ENCODE peak calls at places on chromosomes 12 and 14, in ten cellular contexts. M is WTC11, E is AG09319, G is heart right ventricle, T is GM13976, A is SK-N-SH, P is WERI-Rb-1, N is left ventricle myocardium inferior, V is endothelial cell, R is GM20000. W is an unnamed sample.

GRCh38 chr12:47560408-47560807 is 145.4 kb downstream of the RPAP3 start:
- DNase-seq in N (no peak), A (no peak), M (no peak), P (no peak), V (no peak), G (no peak), R (no peak), E (no peak), T (no peak), W (no peak)

GRCh38 chr14:39016733-39017095 is 86.3 kb downstream of the SEC23A start:
- DNase-seq in R (no peak), V (no peak), A (no peak), N (no peak), G (no peak), E (no peak), T (no peak), M (no peak), P (no peak), W (no peak)

GRCh38 chr14:51157012-51157411 is 62.1 kb upstream of the TRIM9 start:
- DNase-seq in N (no peak), T (peak; percentile 29), M (no peak), G (no peak), V (no peak), P (no peak), E (no peak), R (peak; percentile 22), A (peak; percentile 25), W (no peak)

GRCh38 chr12:58703911-58704310 is 216.4 kb downstream of the LRIG3 start:
- DNase-seq in P (no peak), G (no peak), M (no peak), R (no peak), N (no peak), V (no peak), A (no peak), E (peak; percentile 66), T (no peak), W (no peak)

GRCh38 chr14:59507752-59508103 is 23.4 kb downstream of the JKAMP start:
- DNase-seq in A (no peak), G (no peak), R (no peak), N (no peak), E (no peak), V (no peak), M (no peak), P (no peak), T (no peak), W (no peak)

GRCh38 chr14:70901218-70901772 is 6.0 kb upstream of the PCNX1 start:
- DNase-seq in M (no peak), V (no peak), N (no peak), R (no peak), A (no peak), G (no peak), E (no peak), P (no peak), T (no peak), W (no peak)

GRCh38 chr12:53994268-53994690 is 5.7 kb upstream of the HOXC9 start:
- DNase-seq in R (no peak), G (no peak), M (no peak), P (no peak), N (no peak), T (no peak), A (peak; percentile 55), V (no peak), E (no peak), W (no peak)

GRCh38 chr12:53060721-53061276 is 10.9 kb downstream of the TNS2 start:
- DNase-seq in R (no peak), N (no peak), T (no peak), M (no peak), P (no peak), A (no peak), V (no peak), E (no peak), G (no peak), W (no peak)

GRCh38 chr12:51065530-51065929 is 17.4 kb downstream of the LETMD1 start:
- DNase-seq in V (no peak), P (no peak), T (no peak), E (no peak), A (no peak), M (no peak), N (no peak), R (no peak), G (no peak), W (no peak)

GRCh38 chr14:67360469-67361206 is 510 bp downstream of the EIF2S1 start:
- DNase-seq in N (no peak), P (no peak), R (no peak), G (no peak), V (no peak), M (no peak), T (no peak), A (no peak), E (no peak), W (no peak)

GRCh38 chr12:8680533-8680932 is 17.3 kb upstream of the RIMKLB start:
- DNase-seq in T (no peak), G (no peak), V (no peak), P (no peak), R (no peak), N (no peak), A (peak; percentile 43), M (no peak), E (no peak), W (no peak)

GRCh38 chr12:92360543-92360942 is 214.9 kb upstream of the BTG1 start:
- DNase-seq in R (no peak), E (no peak), N (no peak), P (no peak), G (no peak), M (no peak), A (no peak), V (no peak), T (no peak), W (no peak)

GRCh38 chr14:106141242-106142220 is 615.1 kb downstream of the TMEM121 start:
- DNase-seq in T (peak; percentile 13), A (peak; percentile 20), R (no peak), E (no peak), M (no peak), N (no peak), G (no peak), P (peak; percentile 17), V (no peak), W (no peak)
- TF ChIP-seq CTCF in T (no peak), A (no peak), R (peak; percentile 1), E (no peak), M (no peak), N (no peak), G (no peak), P (peak; percentile 15), V (no peak), W (no peak)

GRCh38 chr12:110105159-110105558 is 19.0 kb upstream of the IFT81 start:
- DNase-seq in A (no peak), G (no peak), V (no peak), E (no peak), N (no peak), R (no peak), T (no peak), P (no peak), M (no peak), W (no peak)

GRCh38 chr12:110104188-110104969 is 19.8 kb upstream of the IFT81 start:
- DNase-seq in A (no peak), T (no peak), M (no peak), N (no peak), E (no peak), P (no peak), R (no peak), V (no peak), G (no peak), W (no peak)

GRCh38 chr12:110100315-110100970 is 23.7 kb upstream of the IFT81 start:
- DNase-seq in R (peak; percentile 72), N (peak; percentile 45), A (peak; percentile 65), V (peak; percentile 66), M (peak; percentile 79), T (peak; percentile 73), P (peak; percentile 74), G (peak; percentile 70), E (peak; percentile 63), W (peak; percentile 39)

GRCh38 chr12:110105961-110106540 is 18.1 kb upstream of the IFT81 start:
- DNase-seq in M (no peak), V (no peak), E (no peak), T (no peak), A (no peak), R (no peak), P (no peak), G (no peak), N (no peak), W (no peak)

DNA sequence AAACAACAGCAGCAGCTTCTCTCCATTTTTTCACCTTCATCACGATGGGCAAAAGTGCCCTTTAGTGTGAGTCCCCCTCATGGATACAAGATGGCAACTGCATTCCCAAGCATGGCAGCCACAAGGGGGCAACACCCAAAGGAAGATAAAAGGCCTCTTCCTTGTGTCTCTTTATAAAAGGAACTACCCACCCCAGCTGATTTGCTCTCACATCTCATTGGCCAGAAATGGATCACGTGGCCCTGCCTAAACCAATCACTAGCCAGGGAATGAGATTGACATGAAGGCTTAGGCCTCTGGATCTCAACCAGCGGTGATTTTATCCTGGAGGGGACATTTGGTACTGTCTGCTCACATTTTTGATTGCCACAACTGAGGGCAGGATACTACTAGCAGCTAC is 21.9 kb upstream of the IFT81 start:
- DNase-seq in T (peak; percentile 40), A (peak; percentile 64), V (peak; percentile 38), E (no peak), M (peak; percentile 85), G (no peak), N (no peak), P (peak; percentile 85), R (peak; percentile 25), W (no peak)
- TF ChIP-seq CTCF in T (no peak), A (peak; percentile 66), V (peak; percentile 14), E (peak; percentile 27), M (peak; percentile 33), G (no peak), N (peak; percentile 36), P (peak; percentile 67), R (no peak), W (peak; percentile 34)

DNA sequence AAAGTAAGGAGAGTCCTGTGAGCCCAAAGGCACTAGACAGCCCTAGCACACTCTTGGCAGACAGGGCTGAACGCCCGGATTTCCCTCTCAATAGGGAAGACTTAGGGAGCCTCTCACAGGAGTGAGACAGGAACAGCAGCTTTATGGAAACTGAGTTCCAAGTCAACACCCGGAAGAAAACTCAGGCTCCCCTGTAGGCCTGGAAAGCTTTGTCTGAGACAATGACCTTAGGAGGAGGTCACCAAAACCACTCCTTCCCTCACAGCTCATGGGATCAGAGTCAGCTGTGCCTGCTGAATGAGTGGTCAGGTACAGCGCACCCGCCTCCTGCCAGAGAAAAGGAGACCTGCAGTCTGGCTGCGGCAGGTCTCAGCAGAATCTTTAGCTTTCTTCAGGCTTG is 229.5 kb downstream of the CACNA1C start:
- DNase-seq in G (no peak), A (no peak), R (no peak), M (peak; percentile 35), E (no peak), P (peak; percentile 76), T (no peak), N (no peak), V (no peak), W (no peak)
- TF ChIP-seq CTCF in G (no peak), A (no peak), R (no peak), M (no peak), E (no peak), P (peak; percentile 66), T (no peak), N (peak; percentile 37), V (no peak), W (no peak)

DNA sequence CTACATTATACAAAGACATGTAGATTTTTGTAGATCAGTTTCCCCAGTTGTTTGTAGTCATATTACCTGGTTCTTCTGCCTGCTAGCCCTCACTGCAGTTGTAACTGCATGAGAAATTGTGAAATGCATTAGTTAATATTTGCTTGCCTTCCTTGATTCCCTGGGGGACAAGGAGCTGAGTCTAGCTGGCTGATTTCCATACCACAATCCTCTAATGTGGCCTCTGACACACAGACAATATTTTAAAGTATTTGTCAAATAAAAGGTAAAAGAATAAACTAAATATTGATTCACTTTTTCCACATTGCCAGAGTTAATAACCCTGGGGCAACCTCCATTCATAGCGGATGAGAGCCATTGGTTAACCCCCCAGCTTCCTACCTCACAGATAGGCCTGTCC is 128.8 kb upstream of the TMEM132C start:
- DNase-seq in V (no peak), P (no peak), M (no peak), T (no peak), A (no peak), R (no peak), G (no peak), E (no peak), N (no peak), W (no peak)
- TF ChIP-seq CTCF in V (no peak), P (no peak), M (no peak), T (no peak), A (no peak), R (no peak), G (no peak), E (no peak), N (no peak), W (no peak)

W was measured in mesothelial cell of epicardium.